ENCODE peak calls at places on chromosomes 1 and 21, in four cellular contexts. N is trophoblast cell, A is pancreas, W is thyroid gland. S is an unnamed sample.
A peak's percentile ranks its signal among the peaks of the same experiment; 100 is the strongest.

GRCh38 chr1:156556354-156556753 is 16.0 kb downstream of the IQGAP3 start:
- DNase-seq in N (no peak), A (no peak), W (no peak), S (peak; percentile 44)

GRCh38 chr21:44656868-44657267 is 864 bp upstream of the KRTAP12-3 start:
- DNase-seq in N (no peak), A (no peak), W (no peak), S (no peak)

GRCh38 chr1:170617595-170618215 is 46.2 kb upstream of the PRRX1 start:
- DNase-seq in N (peak; percentile 2), A (no peak), W (no peak), S (no peak)

GRCh38 chr1:160363951-160364350 is 2.9 kb upstream of the NHLH1 start:
- DNase-seq in N (no peak), A (no peak), W (no peak), S (no peak)

GRCh38 chr1:160665330-160666078 is 18.7 kb upstream of the SLAMF1 start:
- DNase-seq in N (no peak), A (no peak), W (no peak), S (peak; percentile 78)

GRCh38 chr1:6519491-6519934 is 28.0 kb upstream of the PLEKHG5 start:
- DNase-seq in N (no peak), A (no peak), W (no peak), S (no peak)

GRCh38 chr1:41416552-41417334 is 55.5 kb downstream of the FOXO6 start:
- DNase-seq in N (peak; percentile 88), A (peak; percentile 76), W (peak; percentile 60), S (peak; percentile 75)

GRCh38 chr1:41482906-41483895 is 1.3 kb downstream of the EDN2 start:
- DNase-seq in N (peak; percentile 83), A (peak; percentile 15), W (peak; percentile 86), S (no peak)

GRCh38 chr1:174953657-174954435 is 45.9 kb upstream of the CACYBP start:
- DNase-seq in N (peak; percentile 71), A (no peak), W (no peak), S (no peak)

GRCh38 chr21:45011911-45012660 is 62.3 kb upstream of the ADARB1 start:
- DNase-seq in N (peak; percentile 77), A (no peak), W (peak; percentile 45), S (peak; percentile 52)

GRCh38 chr1:12075195-12076114 is 12.4 kb downstream of the TNFRSF8 start:
- DNase-seq in N (peak; percentile 32), A (no peak), W (no peak), S (no peak)

GRCh38 chr1:162878000-162878596 is 17.1 kb upstream of the CCDC190 start:
- DNase-seq in N (peak; percentile 70), A (peak; percentile 63), W (peak; percentile 52), S (peak; percentile 87)

GRCh38 chr21:40681164-40681859 is 165.6 kb downstream of the DSCAM start:
- DNase-seq in N (no peak), A (no peak), W (no peak), S (no peak)

DNA sequence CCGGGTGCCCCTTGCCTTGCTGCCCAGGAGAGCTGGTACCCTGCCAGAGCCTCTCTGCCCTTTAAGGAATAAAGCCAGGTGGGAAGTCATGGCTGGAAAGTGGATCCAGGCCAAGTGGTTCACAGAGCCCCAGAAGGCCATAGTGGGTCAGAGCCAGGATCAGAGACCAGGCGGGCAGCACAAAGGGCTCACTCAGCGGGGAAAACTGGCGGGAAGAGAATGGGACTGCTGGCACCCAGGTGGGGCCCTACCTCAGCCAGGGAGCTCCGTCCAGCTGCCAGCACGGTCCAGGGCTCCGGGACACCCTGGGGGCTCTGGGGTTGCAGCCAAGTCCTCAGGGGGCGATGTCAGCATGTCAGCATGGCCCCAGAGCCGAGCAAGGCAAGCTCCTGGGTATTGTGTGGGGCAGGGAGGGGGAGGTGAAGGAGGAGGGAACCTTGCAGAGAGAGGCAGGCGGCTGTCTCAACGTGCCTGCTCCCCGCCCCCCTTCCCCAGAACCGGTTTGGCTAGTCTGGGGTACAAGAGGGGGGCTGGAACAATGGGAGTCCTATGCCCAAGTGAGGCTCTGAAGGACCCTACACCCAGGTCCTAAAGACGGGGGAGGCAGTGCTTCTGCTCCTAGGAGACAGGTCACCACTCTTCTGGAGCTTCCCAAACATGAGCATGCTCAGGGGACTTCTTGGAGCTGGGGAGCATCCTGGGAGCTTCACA is at the start of gene ARHGEF19:
- DNase-seq in N (no peak), A (peak; percentile 74), W (peak; percentile 94), S (no peak)
- H3K27ac ChIP-seq in N (peak within 1 kb of the TSS; percentile 28), A (peak within 1 kb of the TSS; percentile 61), W (peak within 1 kb of the TSS; percentile 80), S (no peak within 1 kb of the TSS)

DNA sequence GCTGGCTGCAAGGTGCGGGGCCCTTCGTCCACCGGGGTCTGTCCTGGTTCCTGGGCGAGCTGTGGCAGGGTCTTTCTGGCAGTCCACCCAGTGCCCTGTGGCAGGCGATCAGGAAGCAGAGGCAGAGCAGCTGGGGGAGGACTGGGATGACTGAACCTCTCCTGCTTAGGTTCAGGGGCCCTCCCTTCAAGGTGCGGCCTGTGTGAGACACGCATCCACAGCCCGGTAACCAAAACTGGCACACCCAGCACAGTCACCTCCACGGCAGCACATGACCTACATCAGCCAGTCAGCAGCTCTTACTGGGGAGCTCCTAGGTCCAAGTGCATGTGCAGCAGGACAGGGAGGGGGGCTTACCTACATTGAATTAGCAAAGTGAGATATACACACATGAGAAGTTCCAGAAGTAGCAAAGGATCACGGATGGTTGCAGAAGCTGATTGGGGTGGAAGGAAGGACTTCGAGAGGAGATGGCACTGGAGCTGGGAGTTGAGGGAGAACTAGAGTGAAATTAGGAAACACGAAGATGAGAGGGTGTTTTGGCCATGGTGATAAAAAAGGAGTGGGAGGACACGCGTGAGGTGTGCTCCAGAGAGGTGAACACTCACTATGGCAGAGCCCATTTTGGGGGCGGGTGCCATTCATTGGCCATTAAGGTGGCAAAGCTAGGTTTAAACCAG is 51.4 kb upstream of the IRF2BP2 start:
- DNase-seq in N (no peak), A (no peak), W (no peak), S (no peak)
- H3K27ac ChIP-seq in N (no peak overlapping the region), A (no peak overlapping the region), W (no peak overlapping the region), S (no peak overlapping the region)

GRCh38 chr1:27027575-27028250 is 15.1 kb upstream of the TENT5B start:
- DNase-seq in N (no peak), A (peak; percentile 31), W (no peak), S (no peak)
- H3K27ac ChIP-seq in N (no peak overlapping the region), A (no peak overlapping the region), W (no peak overlapping the region), S (peak overlapping the region; percentile 34)

GRCh38 chr1:172145231-172145651 is 275.2 kb upstream of the C1orf105 start:
- DNase-seq in N (no peak), A (no peak), W (no peak), S (peak; percentile 95)

GRCh38 chr1:172144445-172145060 is 275.9 kb upstream of the C1orf105 start:
- DNase-seq in N (peak; percentile 3), A (peak; percentile 23), W (peak; percentile 21), S (peak; percentile 99)

GRCh38 chr1:172147541-172147940 is 272.9 kb upstream of the C1orf105 start:
- DNase-seq in N (no peak), A (no peak), W (no peak), S (no peak)

GRCh38 chr1:172146149-172146850 is 274.2 kb upstream of the C1orf105 start:
- DNase-seq in N (no peak), A (no peak), W (no peak), S (no peak)

GRCh38 chr1:172145656-172146055 is 274.8 kb upstream of the C1orf105 start:
- DNase-seq in N (no peak), A (no peak), W (no peak), S (no peak)
- H3K27ac ChIP-seq in N (peak overlapping the region; percentile 36), A (no peak overlapping the region), W (peak overlapping the region; percentile 80), S (peak overlapping the region; percentile 93)

GRCh38 chr1:2315711-2316450 is 75.5 kb downstream of the MORN1 start:
- DNase-seq in N (peak; percentile 6), A (no peak), W (peak; percentile 35), S (no peak)
- H3K27ac ChIP-seq in N (peak overlapping the region; percentile 65), A (no peak overlapping the region), W (peak overlapping the region; percentile 96), S (peak overlapping the region; percentile 96)

DNA sequence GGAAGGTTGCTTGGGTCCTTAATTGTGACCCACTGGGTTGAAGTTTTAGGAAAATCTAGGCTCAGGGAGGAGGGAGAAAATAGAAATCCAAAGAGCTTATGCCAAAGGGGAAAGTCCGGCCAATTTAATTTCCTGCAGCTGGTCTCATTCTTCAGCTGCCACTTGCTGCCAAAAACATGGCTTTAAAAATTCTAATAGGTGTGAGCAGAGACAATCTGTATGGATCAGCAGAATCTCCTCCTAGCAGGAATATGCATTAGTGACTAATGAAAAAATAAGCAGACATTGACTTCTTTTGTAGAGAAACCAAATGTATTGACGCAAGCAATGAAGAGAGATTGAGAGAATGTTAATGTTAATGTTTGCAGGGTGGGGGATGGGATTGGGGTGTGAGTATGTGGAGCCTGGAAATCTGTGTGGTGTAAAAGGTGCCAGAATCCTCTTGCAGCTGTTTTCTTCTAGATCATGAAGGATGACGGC is 35.2 kb downstream of the VWA5B1 start:
- DNase-seq in N (no peak), A (no peak), W (no peak), S (no peak)
- H3K27ac ChIP-seq in N (no peak overlapping the region), A (no peak overlapping the region), W (no peak overlapping the region), S (no peak overlapping the region)

DNA sequence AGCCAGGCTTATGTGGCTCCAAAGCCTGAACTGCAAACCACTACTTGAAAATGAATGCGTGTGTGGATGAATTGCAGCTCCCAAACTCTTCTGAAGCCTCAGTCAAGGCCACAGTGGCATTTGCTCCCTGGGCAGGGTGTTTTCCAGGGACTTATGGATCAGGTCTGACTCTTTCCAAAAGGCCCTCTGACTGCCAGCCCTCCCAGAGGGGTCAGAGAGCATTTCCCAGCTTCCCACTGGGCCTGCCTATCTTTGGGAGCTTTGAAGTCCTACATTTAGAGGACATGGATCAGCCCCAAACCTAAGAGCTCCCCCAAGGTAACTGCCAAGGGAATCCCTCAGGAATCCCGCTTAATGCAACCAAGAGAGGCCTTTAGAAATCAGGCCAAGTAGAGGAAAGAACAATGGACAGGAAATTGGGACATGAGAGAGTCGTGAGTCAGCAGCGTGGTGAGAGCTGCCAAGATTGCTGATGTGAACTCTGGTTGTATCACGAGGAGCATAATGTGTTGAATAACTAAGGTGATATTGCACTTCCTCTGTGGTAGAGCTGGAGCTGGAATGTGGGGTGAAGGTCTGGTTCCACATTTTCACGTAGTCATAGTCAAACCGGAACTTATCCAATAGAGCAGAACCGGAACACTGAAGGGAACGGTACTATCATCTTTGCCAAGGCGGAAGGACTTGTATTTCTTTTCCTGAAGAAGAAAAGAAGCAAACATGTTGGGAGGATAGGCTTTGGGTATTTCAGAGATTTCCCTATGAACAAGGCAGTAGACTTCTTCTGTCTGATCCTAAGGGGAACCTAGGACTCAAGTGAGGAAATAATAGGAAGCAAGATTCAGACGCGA is 99.4 kb upstream of the JUN start:
- DNase-seq in N (peak; percentile 45), A (peak; percentile 67), W (peak; percentile 38), S (peak; percentile 92)
- H3K27ac ChIP-seq in N (no peak overlapping the region), A (peak overlapping the region; percentile 34), W (peak overlapping the region; percentile 45), S (peak overlapping the region; percentile 28)

GRCh38 chr21:41876396-41876795 is 2.7 kb downstream of the PRDM15 start:
- DNase-seq in N (no peak), A (no peak), W (no peak), S (no peak)
- H3K27ac ChIP-seq in N (no peak overlapping the region), A (no peak overlapping the region), W (no peak overlapping the region), S (no peak overlapping the region)